ENCODE peak calls at places on chromosomes 7 and 10, in five cellular contexts. One of them, this sample, is unnamed.
A peak's percentile ranks its signal among the peaks of the same experiment; 100 is the strongest.

GRCh38 chr7:3277604-3278572 is 23.2 kb upstream of the SDK1 start:
- DNase-seq in mammary epithelial cell: no peak
- DNase-seq in iPS DF 6.9: no peak
- DNase-seq in kidney epithelial cell: no peak
- DNase-seq in IMR-90: no peak
- DNase-seq in this sample: no peak

GRCh38 chr10:73785721-73786511 is 510 bp downstream of the ZSWIM8 start:
- DNase-seq in mammary epithelial cell: peak; percentile 62
- DNase-seq in IMR-90: peak; percentile 65
- DNase-seq in iPS DF 6.9: no peak
- DNase-seq in kidney epithelial cell: no peak
- DNase-seq in this sample: peak; percentile 67

GRCh38 chr10:107492389-107492788 is 327.9 kb upstream of the SORCS1 start:
- DNase-seq in IMR-90: no peak
- DNase-seq in kidney epithelial cell: no peak
- DNase-seq in iPS DF 6.9: no peak
- DNase-seq in mammary epithelial cell: no peak
- DNase-seq in this sample: no peak

GRCh38 chr7:113084499-113085172 is 2.0 kb downstream of the GPR85 start:
- DNase-seq in mammary epithelial cell: no peak
- DNase-seq in iPS DF 6.9: no peak
- DNase-seq in kidney epithelial cell: no peak
- DNase-seq in IMR-90: no peak
- DNase-seq in this sample: no peak

GRCh38 chr7:32069251-32069650 is 956 bp downstream of the PDE1C start:
- DNase-seq in kidney epithelial cell: no peak
- DNase-seq in iPS DF 6.9: no peak
- DNase-seq in IMR-90: no peak
- DNase-seq in mammary epithelial cell: peak; percentile 32
- DNase-seq in this sample: no peak

GRCh38 chr10:32142646-32143045 is 86.4 kb upstream of the KIF5B start:
- DNase-seq in mammary epithelial cell: peak; percentile 83
- DNase-seq in IMR-90: peak; percentile 63
- DNase-seq in kidney epithelial cell: no peak
- DNase-seq in iPS DF 6.9: no peak
- DNase-seq in this sample: no peak

GRCh38 chr10:72014197-72014596 is 50.0 kb downstream of the CHST3 start:
- DNase-seq in IMR-90: no peak
- DNase-seq in iPS DF 6.9: no peak
- DNase-seq in kidney epithelial cell: no peak
- DNase-seq in mammary epithelial cell: no peak
- DNase-seq in this sample: no peak

GRCh38 chr10:132134541-132135397 is 52.0 kb upstream of the DPYSL4 start:
- DNase-seq in kidney epithelial cell: no peak
- DNase-seq in iPS DF 6.9: no peak
- DNase-seq in mammary epithelial cell: no peak
- DNase-seq in IMR-90: no peak
- DNase-seq in this sample: no peak

DNA sequence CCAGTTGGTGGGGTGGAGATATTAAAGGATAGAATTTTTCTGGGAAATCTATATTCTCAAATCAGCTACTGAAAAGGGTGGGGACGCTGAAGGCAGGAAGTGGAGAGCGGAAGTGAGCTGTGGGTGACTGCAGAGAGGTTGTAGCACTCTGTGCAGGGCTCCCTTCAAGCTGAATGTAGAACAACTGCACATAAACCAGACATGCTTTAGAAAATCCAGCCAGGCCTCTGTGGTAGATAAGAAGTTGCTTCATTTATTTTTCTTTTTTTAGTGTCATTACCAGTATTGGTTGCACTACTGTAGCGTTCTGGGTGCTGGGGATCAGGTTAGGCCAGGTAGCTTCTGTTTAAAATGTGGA is 127.8 kb downstream of the CELF2 start:
- DNase-seq in IMR-90: no peak
- DNase-seq in kidney epithelial cell: no peak
- DNase-seq in mammary epithelial cell: no peak
- DNase-seq in iPS DF 6.9: no peak
- DNase-seq in this sample: no peak
- H3K4me3 ChIP-seq in IMR-90: no peak overlapping the region
- H3K4me3 ChIP-seq in kidney epithelial cell: no peak overlapping the region
- H3K4me3 ChIP-seq in mammary epithelial cell: no peak overlapping the region
- H3K4me3 ChIP-seq in iPS DF 6.9: no peak overlapping the region
- H3K4me3 ChIP-seq in this sample: no peak overlapping the region

DNA sequence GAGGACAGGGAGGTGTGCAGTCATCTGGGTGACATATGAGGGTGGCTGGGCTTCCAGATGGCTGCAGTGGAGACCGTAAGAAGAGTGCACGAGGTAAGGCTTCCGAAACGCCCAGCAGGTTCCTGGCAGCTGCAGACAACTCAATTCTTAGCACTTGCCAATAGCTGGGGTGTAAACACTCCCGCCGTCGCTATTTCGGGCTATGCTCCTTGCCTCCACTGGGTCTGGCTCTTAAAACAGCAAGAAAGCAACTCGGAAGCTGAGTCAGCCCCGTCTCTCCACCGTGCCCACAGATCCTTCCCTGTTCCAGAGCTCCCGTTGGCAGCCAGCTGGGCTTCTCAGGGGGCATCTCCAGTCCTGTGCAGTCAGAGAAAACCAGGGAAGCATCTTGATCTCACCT is 6.1 kb upstream of the PDGFA start:
- DNase-seq in IMR-90: no peak
- DNase-seq in iPS DF 6.9: no peak
- DNase-seq in mammary epithelial cell: no peak
- DNase-seq in kidney epithelial cell: no peak
- DNase-seq in this sample: no peak
- H3K36me3 ChIP-seq in IMR-90: no peaks in the 10 kb centered on the region
- H3K36me3 ChIP-seq in iPS DF 6.9: no peaks in the 10 kb centered on the region
- H3K36me3 ChIP-seq in mammary epithelial cell: no peaks in the 10 kb centered on the region
- H3K36me3 ChIP-seq in kidney epithelial cell: no peaks in the 10 kb centered on the region
- H3K36me3 ChIP-seq in this sample: no peaks in the 10 kb centered on the region

DNA sequence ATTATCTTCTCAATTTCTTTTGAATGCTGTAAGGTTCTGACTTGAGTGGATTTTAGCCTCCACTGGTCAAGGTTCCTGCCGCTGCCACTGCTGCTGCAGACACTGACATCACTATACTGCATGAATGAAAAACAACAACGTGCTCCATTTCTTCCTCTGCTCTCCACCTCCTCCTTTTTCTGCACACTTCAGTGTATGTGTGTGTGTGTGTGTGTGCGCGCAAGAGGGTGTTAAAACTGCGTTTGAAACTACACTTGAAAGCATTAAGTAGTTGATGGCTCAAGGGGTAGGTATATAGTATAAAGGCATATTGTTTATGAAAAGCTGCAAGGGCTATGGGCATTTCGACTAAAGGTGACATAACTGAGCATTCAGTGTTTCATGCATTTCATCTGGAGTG is 3.5 kb downstream of the GLCCI1 start:
- DNase-seq in iPS DF 6.9: no peak
- DNase-seq in kidney epithelial cell: no peak
- DNase-seq in IMR-90: peak; percentile 6
- DNase-seq in mammary epithelial cell: no peak
- DNase-seq in this sample: no peak
- H3K4me3 ChIP-seq in iPS DF 6.9: no peak overlapping the region
- H3K4me3 ChIP-seq in kidney epithelial cell: no peak overlapping the region
- H3K4me3 ChIP-seq in IMR-90: no peak overlapping the region
- H3K4me3 ChIP-seq in mammary epithelial cell: no peak overlapping the region
- H3K4me3 ChIP-seq in this sample: no peak overlapping the region

DNA sequence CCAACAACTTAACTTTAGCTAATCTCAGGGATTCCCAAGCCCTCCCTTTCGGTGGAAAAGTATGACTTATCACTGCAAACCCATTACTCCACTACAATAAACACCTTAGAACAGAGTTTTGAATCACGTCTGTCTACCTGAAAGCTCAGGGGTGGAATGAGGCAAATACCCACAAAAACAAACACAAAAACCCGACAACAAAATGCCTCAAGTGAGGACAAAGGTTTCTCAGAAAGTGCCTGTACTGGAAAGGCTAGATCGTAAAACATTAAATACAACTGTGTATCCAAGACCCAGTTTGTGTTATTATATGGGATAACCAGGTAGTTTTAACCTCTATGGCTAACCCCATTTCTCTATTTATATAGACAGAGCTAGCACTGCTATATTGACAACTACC is 26.0 kb downstream of the MKRN1 start:
- DNase-seq in iPS DF 6.9: no peak
- DNase-seq in kidney epithelial cell: no peak
- DNase-seq in IMR-90: no peak
- DNase-seq in mammary epithelial cell: no peak
- DNase-seq in this sample: no peak
- H3K36me3 ChIP-seq in iPS DF 6.9: peaks cover 14% of the 10 kb centered on the region
- H3K36me3 ChIP-seq in kidney epithelial cell: no peaks in the 10 kb centered on the region
- H3K36me3 ChIP-seq in IMR-90: peaks cover 33% of the 10 kb centered on the region
- H3K36me3 ChIP-seq in mammary epithelial cell: peaks cover 11% of the 10 kb centered on the region
- H3K36me3 ChIP-seq in this sample: no peaks in the 10 kb centered on the region

DNA sequence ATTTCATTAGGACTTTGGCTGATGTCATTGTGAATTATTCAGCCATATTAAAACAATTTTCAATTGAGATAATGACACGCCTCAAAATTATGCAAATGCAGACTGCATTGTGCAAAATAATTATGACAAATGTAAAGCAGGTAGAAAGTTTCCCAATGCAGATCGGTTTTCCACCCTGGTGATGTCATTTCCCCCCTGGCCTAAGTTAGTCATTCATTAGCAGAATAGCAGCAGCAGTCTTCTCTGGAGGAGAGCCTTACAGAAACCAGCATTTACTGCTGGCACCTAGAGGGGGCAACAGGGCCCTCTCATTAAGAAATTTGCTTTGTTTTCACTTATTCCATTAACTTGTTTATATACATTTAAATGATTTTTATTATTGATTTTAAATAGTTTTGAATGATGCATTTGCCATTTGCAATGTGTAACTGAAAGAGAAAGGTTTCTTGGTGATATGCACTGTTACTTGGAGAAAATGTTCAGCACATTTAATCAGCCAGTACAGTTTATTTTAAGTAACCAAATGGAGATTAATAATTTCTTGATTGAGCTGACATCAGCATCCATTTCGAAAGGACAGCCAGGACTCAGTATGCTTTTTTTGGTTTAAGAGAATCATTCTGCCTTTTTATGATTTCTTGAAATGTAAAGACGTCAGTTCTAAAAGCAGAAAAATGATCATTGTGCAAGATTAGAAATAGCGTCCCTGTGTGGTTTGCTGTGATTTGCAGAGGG is 3.4 kb downstream of the ARID5B start:
- DNase-seq in kidney epithelial cell: no peak
- DNase-seq in mammary epithelial cell: peak; percentile 90
- DNase-seq in iPS DF 6.9: no peak
- DNase-seq in IMR-90: peak; percentile 80
- DNase-seq in this sample: no peak
- H3K4me3 ChIP-seq in kidney epithelial cell: peak overlapping the region; percentile 75
- H3K4me3 ChIP-seq in mammary epithelial cell: peak overlapping the region; percentile 91
- H3K4me3 ChIP-seq in iPS DF 6.9: no peak overlapping the region
- H3K4me3 ChIP-seq in IMR-90: peak overlapping the region; percentile 60
- H3K4me3 ChIP-seq in this sample: peak overlapping the region; percentile 58

GRCh38 chr10:125014086-125014830 is 72.3 kb downstream of the ZRANB1 start:
- DNase-seq in kidney epithelial cell: no peak
- DNase-seq in IMR-90: no peak
- DNase-seq in mammary epithelial cell: no peak
- DNase-seq in iPS DF 6.9: no peak
- DNase-seq in this sample: no peak

GRCh38 chr10:125016611-125017202 is 74.8 kb downstream of the ZRANB1 start:
- DNase-seq in mammary epithelial cell: no peak
- DNase-seq in iPS DF 6.9: no peak
- DNase-seq in IMR-90: no peak
- DNase-seq in kidney epithelial cell: no peak
- DNase-seq in this sample: no peak

GRCh38 chr10:125017547-125018298 is 75.8 kb downstream of the ZRANB1 start:
- DNase-seq in iPS DF 6.9: no peak
- DNase-seq in mammary epithelial cell: no peak
- DNase-seq in IMR-90: no peak
- DNase-seq in kidney epithelial cell: no peak
- DNase-seq in this sample: no peak

GRCh38 chr10:125014984-125015944 is 73.3 kb downstream of the ZRANB1 start:
- DNase-seq in kidney epithelial cell: no peak
- DNase-seq in iPS DF 6.9: no peak
- DNase-seq in mammary epithelial cell: no peak
- DNase-seq in IMR-90: no peak
- DNase-seq in this sample: no peak

GRCh38 chr10:125016123-125016522 is 74.2 kb downstream of the ZRANB1 start:
- DNase-seq in kidney epithelial cell: no peak
- DNase-seq in mammary epithelial cell: no peak
- DNase-seq in iPS DF 6.9: no peak
- DNase-seq in IMR-90: no peak
- DNase-seq in this sample: no peak
- H3K36me3 ChIP-seq in kidney epithelial cell: peaks cover 4% of the 10 kb centered on the region
- H3K36me3 ChIP-seq in mammary epithelial cell: peaks cover 6% of the 10 kb centered on the region
- H3K36me3 ChIP-seq in iPS DF 6.9: peaks cover 8% of the 10 kb centered on the region
- H3K36me3 ChIP-seq in IMR-90: peaks cover 25% of the 10 kb centered on the region
- H3K36me3 ChIP-seq in this sample: no peaks in the 10 kb centered on the region

GRCh38 chr10:26214538-26215461 is 1.8 kb upstream of the GAD2 start:
- DNase-seq in iPS DF 6.9: no peak
- DNase-seq in kidney epithelial cell: no peak
- DNase-seq in IMR-90: no peak
- DNase-seq in mammary epithelial cell: no peak
- DNase-seq in this sample: no peak

GRCh38 chr10:26216577-26216948 is at the start of gene GAD2:
- DNase-seq in mammary epithelial cell: no peak
- DNase-seq in kidney epithelial cell: no peak
- DNase-seq in iPS DF 6.9: no peak
- DNase-seq in IMR-90: no peak
- DNase-seq in this sample: no peak

GRCh38 chr10:26215534-26215922 is 1.0 kb upstream of the GAD2 start:
- DNase-seq in iPS DF 6.9: no peak
- DNase-seq in mammary epithelial cell: no peak
- DNase-seq in kidney epithelial cell: no peak
- DNase-seq in IMR-90: no peak
- DNase-seq in this sample: no peak

GRCh38 chr10:26216949-26217395 is 398 bp downstream of the GAD2 start:
- DNase-seq in mammary epithelial cell: no peak
- DNase-seq in kidney epithelial cell: no peak
- DNase-seq in iPS DF 6.9: no peak
- DNase-seq in IMR-90: no peak
- DNase-seq in this sample: no peak

GRCh38 chr10:26215923-26216576 is 524 bp upstream of the GAD2 start:
- DNase-seq in kidney epithelial cell: no peak
- DNase-seq in IMR-90: no peak
- DNase-seq in iPS DF 6.9: no peak
- DNase-seq in mammary epithelial cell: no peak
- DNase-seq in this sample: no peak
- H3K4me3 ChIP-seq in kidney epithelial cell: no peak overlapping the region
- H3K4me3 ChIP-seq in IMR-90: no peak overlapping the region
- H3K4me3 ChIP-seq in iPS DF 6.9: peak overlapping the region; percentile 49
- H3K4me3 ChIP-seq in mammary epithelial cell: no peak overlapping the region
- H3K4me3 ChIP-seq in this sample: no peak overlapping the region

GRCh38 chr10:124820121-124820520 is 18.5 kb downstream of the ABRAXAS2 start:
- DNase-seq in mammary epithelial cell: no peak
- DNase-seq in kidney epithelial cell: no peak
- DNase-seq in iPS DF 6.9: no peak
- DNase-seq in IMR-90: no peak
- DNase-seq in this sample: no peak
- H3K36me3 ChIP-seq in mammary epithelial cell: peaks cover 2% of the 10 kb centered on the region
- H3K36me3 ChIP-seq in kidney epithelial cell: no peaks in the 10 kb centered on the region
- H3K36me3 ChIP-seq in iPS DF 6.9: no peaks in the 10 kb centered on the region
- H3K36me3 ChIP-seq in IMR-90: peaks cover 21% of the 10 kb centered on the region
- H3K36me3 ChIP-seq in this sample: no peaks in the 10 kb centered on the region